ENCODE peak calls at places on chromosome 16, in nine cellular contexts. L is HCT116, U is tibial nerve, A is body of pancreas, T is ovary, E is heart left ventricle, H is testis, Z is stomach, V is H1. C is an unnamed sample.

GRCh38 chr16:79261461-79261860 is 339.1 kb downstream of the MAF start:
- DNase-seq in H (peak; percentile 68), E (peak; percentile 40), V (peak; percentile 29), Z (peak; percentile 53), U (no peak), L (no peak), T (no peak), A (peak; percentile 36), C (peak; percentile 71)

GRCh38 chr16:13471036-13471435 is 448.9 kb upstream of the ERCC4 start:
- DNase-seq in L (no peak), V (no peak), A (no peak), T (no peak), U (no peak), H (no peak), Z (no peak), E (no peak), C (no peak)

GRCh38 chr16:57728336-57729181 is 7.0 kb upstream of the KATNB1 start:
- DNase-seq in Z (no peak), A (no peak), T (no peak), H (no peak), E (no peak), U (no peak), L (no peak), V (no peak), C (no peak)

GRCh38 chr16:75632857-75633256 is 9.8 kb upstream of the ADAT1 start:
- DNase-seq in U (no peak), V (no peak), Z (no peak), A (no peak), T (no peak), L (no peak), E (no peak), H (no peak), C (no peak)

GRCh38 chr16:83851473-83851872 is 43.7 kb downstream of the HSBP1 start:
- DNase-seq in V (no peak), E (no peak), A (no peak), L (no peak), Z (no peak), T (no peak), H (no peak), U (no peak), C (no peak)

GRCh38 chr16:84898447-84898846 is 78.7 kb downstream of the CRISPLD2 start:
- DNase-seq in U (no peak), L (no peak), H (no peak), A (no peak), Z (no peak), V (no peak), E (no peak), T (no peak), C (no peak)

GRCh38 chr16:8887952-8888560 is 5.9 kb downstream of the LITAFD start:
- DNase-seq in L (no peak), Z (peak; percentile 48), T (no peak), U (peak; percentile 52), H (peak; percentile 79), A (peak; percentile 64), V (no peak), E (peak; percentile 71), C (no peak)

GRCh38 chr16:7352114-7352513 is 19.5 kb downstream of the RBFOX1 start:
- DNase-seq in U (no peak), T (no peak), Z (no peak), L (no peak), V (no peak), H (no peak), E (no peak), A (no peak), C (no peak)

GRCh38 chr16:17101646-17102045 is 369.1 kb downstream of the XYLT1 start:
- DNase-seq in Z (no peak), H (peak; percentile 21), U (no peak), T (no peak), V (no peak), E (no peak), A (no peak), L (peak; percentile 54), C (no peak)

GRCh38 chr16:555528-556478 is 4.4 kb upstream of the PRR35 start:
- DNase-seq in T (no peak), U (no peak), Z (no peak), E (no peak), V (no peak), H (no peak), L (no peak), A (no peak), C (no peak)

GRCh38 chr16:554640-555413 is 5.4 kb upstream of the PRR35 start:
- DNase-seq in A (no peak), V (no peak), E (no peak), Z (no peak), L (no peak), U (no peak), T (no peak), H (no peak), C (no peak)

GRCh38 chr16:558298-559020 is 1.7 kb upstream of the PRR35 start:
- DNase-seq in H (no peak), A (no peak), V (no peak), T (no peak), L (no peak), U (no peak), Z (no peak), E (no peak), C (no peak)

GRCh38 chr16:557463-558297 is 2.5 kb upstream of the PRR35 start:
- DNase-seq in E (no peak), A (no peak), T (no peak), H (no peak), Z (no peak), V (no peak), L (no peak), U (no peak), C (no peak)

GRCh38 chr16:556479-557173 is 3.6 kb upstream of the PRR35 start:
- DNase-seq in A (no peak), V (no peak), T (no peak), H (no peak), L (no peak), E (no peak), Z (no peak), U (no peak), C (no peak)
- TF ChIP-seq POLR2A in A (no peak), V (no peak), T (no peak), H (no peak), L (no peak), E (no peak), Z (no peak), U (no peak), C (no peak)

DNA sequence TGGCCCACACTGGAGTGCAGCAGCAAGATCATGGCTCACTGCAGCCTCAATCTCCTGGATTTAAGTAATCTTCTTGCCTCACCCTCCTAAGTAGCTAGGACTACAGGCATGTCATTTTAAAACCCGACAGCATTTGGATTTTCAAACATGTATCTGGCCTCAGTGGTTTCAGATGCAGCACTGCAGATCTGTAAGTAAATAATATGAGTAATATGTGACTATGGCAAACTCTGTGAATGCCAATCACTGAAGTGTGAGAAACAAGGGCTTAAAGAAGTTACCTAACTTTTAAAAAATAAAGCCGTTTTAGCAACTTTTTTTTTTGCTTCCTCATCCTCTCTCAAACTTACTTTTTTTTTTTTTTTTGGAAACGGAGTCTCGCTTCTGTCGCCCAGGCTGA is 11.9 kb downstream of the CEP20 start:
- DNase-seq in Z (no peak), L (no peak), V (no peak), E (no peak), U (no peak), T (no peak), H (no peak), A (no peak), C (no peak)
- H3K27ac ChIP-seq in Z (no peak overlapping the region), L (no peak overlapping the region), V (no peak overlapping the region), E (no peak overlapping the region), U (no peak overlapping the region), T (no peak overlapping the region), H (no peak overlapping the region), A (no peak overlapping the region), C (no peak overlapping the region)

GRCh38 chr16:81450783-81451491 is 6.3 kb downstream of the CMIP start:
- DNase-seq in H (no peak), T (no peak), U (no peak), V (no peak), Z (no peak), A (no peak), E (no peak), L (no peak), C (no peak)
- TF ChIP-seq CTCF in H (no peak), T (no peak), U (no peak), V (no peak), Z (no peak), A (no peak), E (no peak), L (no peak), C (peak; percentile 5)

GRCh38 chr16:67207116-67207856 is 8.4 kb downstream of the ELMO3 start:
- DNase-seq in Z (no peak), U (no peak), E (no peak), A (no peak), H (no peak), L (no peak), T (no peak), V (no peak), C (no peak)
- TF ChIP-seq POLR2A in Z (no peak), U (no peak), E (no peak), A (no peak), H (no peak), L (no peak), T (no peak), V (no peak), C (no peak)

GRCh38 chr16:330746-331145 is 21.8 kb downstream of the AXIN1 start:
- DNase-seq in V (no peak), T (no peak), H (no peak), E (no peak), U (no peak), Z (no peak), L (no peak), A (no peak), C (no peak)

GRCh38 chr16:337437-337836 is 15.1 kb downstream of the AXIN1 start:
- DNase-seq in V (no peak), E (no peak), A (no peak), U (no peak), L (no peak), Z (no peak), T (no peak), H (no peak), C (no peak)

GRCh38 chr16:336269-336668 is 16.3 kb downstream of the AXIN1 start:
- DNase-seq in T (no peak), L (no peak), Z (no peak), V (no peak), E (no peak), H (no peak), A (no peak), U (no peak), C (no peak)

GRCh38 chr16:337975-338575 is 14.4 kb downstream of the AXIN1 start:
- DNase-seq in L (no peak), T (no peak), E (no peak), Z (no peak), U (no peak), A (no peak), H (no peak), V (no peak), C (no peak)

DNA sequence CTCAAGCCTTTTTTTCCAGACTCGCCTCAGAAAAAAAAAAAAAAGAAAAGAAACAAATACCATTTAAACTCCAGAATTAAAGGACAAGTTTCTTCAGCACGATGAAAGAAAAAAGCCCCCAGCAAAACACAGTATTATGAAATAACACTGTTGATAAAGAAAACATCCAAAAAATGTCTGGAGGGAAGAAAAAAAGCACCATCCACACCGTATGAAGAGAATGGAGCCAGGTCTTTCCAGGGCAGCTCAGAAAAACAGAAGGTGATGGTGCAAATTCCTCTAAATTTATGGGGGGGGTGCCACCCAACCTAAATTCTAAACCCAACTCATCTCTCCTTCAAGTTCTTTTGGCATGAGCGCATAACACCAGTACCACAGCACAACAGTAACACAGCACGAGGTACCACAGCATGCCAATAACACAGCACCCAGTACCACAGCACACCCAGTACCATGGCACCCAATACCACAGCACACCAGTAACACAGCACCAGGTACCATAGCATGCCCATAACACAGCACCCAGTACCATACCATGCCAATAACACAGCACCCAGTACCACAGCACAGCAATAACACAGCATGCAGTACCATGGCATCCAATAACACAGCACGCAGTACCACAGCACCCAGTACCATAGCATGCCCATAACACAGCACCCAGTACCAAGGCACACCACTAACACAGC is 19.0 kb downstream of the AXIN1 start:
- DNase-seq in E (no peak), U (no peak), T (no peak), A (no peak), Z (no peak), V (no peak), L (no peak), H (no peak), C (no peak)
- H3K27ac ChIP-seq in E (no peak overlapping the region), U (no peak overlapping the region), T (no peak overlapping the region), A (no peak overlapping the region), Z (no peak overlapping the region), V (no peak overlapping the region), L (no peak overlapping the region), H (no peak overlapping the region), C (no peak overlapping the region)